ENCODE peak calls at places on chromosomes 2 and 18, in ten cellular contexts. J is aorta; X is WERI-Rb-1; L is pancreas; I is OCI-LY7; C is Caco-2; O is transverse colon; S is naive thymus-derived CD4-positive, alpha-beta T cell; Z is T-helper 17 cell; K is kidney. D is an unnamed sample. For H3K9me3, the result is how much of the 10 kb centered on the place peaks cover.

GRCh38 chr2:75035444-75036353 is 77.3 kb downstream of the POLE4 start:
- DNase-seq in L (no peak), O (no peak), I (no peak), K (no peak), S (no peak), Z (no peak), C (no peak), J (no peak), X (no peak), D (no peak)

GRCh38 chr2:237509151-237509550 is 22.1 kb downstream of the MLPH start:
- DNase-seq in O (no peak), S (no peak), Z (no peak), I (no peak), X (no peak), C (no peak), K (no peak), J (no peak), L (no peak), D (no peak)

GRCh38 chr2:38528008-38528442 is 74.7 kb downstream of the HNRNPLL start:
- DNase-seq in C (no peak), S (no peak), X (peak), J (peak), L (no peak), O (no peak), Z (no peak), K (no peak), I (peak), D (no peak)

GRCh38 chr18:41199212-41199611 is 755.8 kb upstream of the PIK3C3 start:
- DNase-seq in L (no peak), I (no peak), S (no peak), X (no peak), J (no peak), Z (no peak), K (no peak), C (no peak), O (no peak), D (no peak)

GRCh38 chr2:1020206-1020605 is 69.6 kb downstream of the SNTG2 start:
- DNase-seq in C (no peak), O (no peak), Z (no peak), X (no peak), S (no peak), I (no peak), L (no peak), K (no peak), J (no peak), D (no peak)

GRCh38 chr2:161570424-161571050 is 53.7 kb upstream of the SLC4A10 start:
- DNase-seq in C (no peak), X (no peak), S (no peak), I (no peak), O (no peak), Z (no peak), L (no peak), J (no peak), K (no peak), D (no peak)

GRCh38 chr18:75977069-75977468 is 518.0 kb downstream of the ZNF516 start:
- DNase-seq in J (no peak), X (no peak), Z (no peak), S (no peak), I (no peak), C (no peak), O (no peak), K (no peak), L (no peak), D (no peak)

GRCh38 chr2:56132138-56132537 is 51.7 kb upstream of the CCDC85A start:
- DNase-seq in C (no peak), I (peak), S (no peak), L (no peak), O (no peak), X (no peak), Z (no peak), K (no peak), J (no peak), D (no peak)

GRCh38 chr18:51138936-51139335 is 58.5 kb downstream of the MEX3C start:
- DNase-seq in C (no peak), I (no peak), L (no peak), S (no peak), O (no peak), J (no peak), Z (no peak), K (no peak), X (no peak), D (no peak)

GRCh38 chr2:137138263-137138662 is 372.9 kb downstream of the THSD7B start:
- DNase-seq in I (no peak), J (no peak), L (no peak), K (no peak), X (no peak), Z (no peak), S (no peak), C (no peak), O (no peak), D (no peak)

GRCh38 chr2:48161632-48162031 is 255.3 kb upstream of the FBXO11 start:
- DNase-seq in L (no peak), S (no peak), C (no peak), O (no peak), I (no peak), Z (no peak), J (no peak), X (no peak), K (no peak), D (no peak)

GRCh38 chr2:177289824-177290632 is 25.5 kb upstream of the NFE2L2 start:
- DNase-seq in X (no peak), S (peak), K (no peak), L (no peak), Z (no peak), J (no peak), O (no peak), I (peak), C (no peak), D (peak)

GRCh38 chr2:233413046-233413445 is 58.8 kb downstream of the DGKD start:
- DNase-seq in J (no peak), L (no peak), K (no peak), X (no peak), I (no peak), S (no peak), C (no peak), Z (no peak), O (no peak), D (no peak)

GRCh38 chr2:109623297-109623696 is 9.1 kb downstream of the SOWAHC start:
- DNase-seq in Z (no peak), C (no peak), O (no peak), S (no peak), J (no peak), K (no peak), X (no peak), I (no peak), L (no peak), D (no peak)

GRCh38 chr2:187774551-187775071 is 220.4 kb upstream of the TFPI start:
- DNase-seq in C (no peak), L (no peak), J (no peak), Z (no peak), I (no peak), S (no peak), X (no peak), O (no peak), K (no peak), D (no peak)

GRCh38 chr2:130332271-130333073 is 10.2 kb upstream of the IMP4 start:
- DNase-seq in Z (peak), K (peak), S (peak), I (peak), C (peak), X (peak), L (peak), O (peak), J (peak), D (peak)

GRCh38 chr2:37555457-37555856 is 116.0 kb downstream of the CDC42EP3 start:
- DNase-seq in L (no peak), Z (no peak), S (peak), K (no peak), I (peak), C (no peak), O (no peak), J (peak), X (no peak), D (peak)

GRCh38 chr2:55843096-55843991 is 80.2 kb downstream of the EFEMP1 start:
- DNase-seq in K (no peak), J (no peak), O (peak), L (peak), X (no peak), S (no peak), I (no peak), C (peak), Z (no peak), D (no peak)

GRCh38 chr2:45968946-45969584 is 317.6 kb downstream of the PRKCE start:
- DNase-seq in C (no peak), X (no peak), S (no peak), I (no peak), Z (no peak), J (no peak), O (no peak), K (peak), L (no peak), D (no peak)

GRCh38 chr18:28684746-28685145 is 507.8 kb upstream of the CDH2 start:
- DNase-seq in K (no peak), L (no peak), C (no peak), J (no peak), Z (no peak), O (no peak), S (no peak), X (no peak), I (no peak), D (no peak)

GRCh38 chr2:64325852-64326577 is 127.9 kb upstream of the LGALSL start:
- DNase-seq in I (peak), O (peak), X (peak), S (peak), Z (no peak), J (no peak), L (no peak), K (no peak), C (no peak), D (peak)

GRCh38 chr2:33018271-33018670 is 71.5 kb downstream of the LTBP1 start:
- DNase-seq in J (no peak), S (no peak), X (no peak), C (no peak), Z (no peak), O (no peak), K (no peak), I (peak), L (no peak), D (no peak)

DNA sequence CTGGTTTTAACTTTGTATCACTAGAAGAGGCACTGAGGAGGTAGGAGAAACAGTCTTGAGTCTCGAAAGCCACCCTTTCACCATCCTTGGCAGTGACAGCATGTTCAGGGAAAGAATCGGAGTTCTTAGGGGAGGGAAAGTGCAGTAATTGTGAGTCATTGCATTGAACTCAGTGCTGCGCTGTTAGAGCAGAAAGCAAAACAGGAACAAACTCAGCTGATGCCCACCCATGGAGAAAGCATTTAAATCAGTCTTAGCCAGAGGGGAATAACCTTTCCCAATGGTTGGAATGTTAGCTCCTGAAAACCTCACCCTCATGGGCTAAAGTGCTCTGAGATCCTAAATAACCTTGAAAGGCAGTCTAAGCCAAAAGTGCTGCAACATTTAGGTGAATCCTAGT is 845.6 kb upstream of the CNTNAP5 start:
- DNase-seq in L (no peak), K (no peak), O (no peak), C (no peak), S (no peak), Z (no peak), J (no peak), X (no peak), I (no peak), D (no peak)
- H3K9me3 ChIP-seq in L (under half), K (under half), O (under half), C (under half), S (under half), Z (under half), J (under half), X (under half), I (under half), D (under half)

DNA sequence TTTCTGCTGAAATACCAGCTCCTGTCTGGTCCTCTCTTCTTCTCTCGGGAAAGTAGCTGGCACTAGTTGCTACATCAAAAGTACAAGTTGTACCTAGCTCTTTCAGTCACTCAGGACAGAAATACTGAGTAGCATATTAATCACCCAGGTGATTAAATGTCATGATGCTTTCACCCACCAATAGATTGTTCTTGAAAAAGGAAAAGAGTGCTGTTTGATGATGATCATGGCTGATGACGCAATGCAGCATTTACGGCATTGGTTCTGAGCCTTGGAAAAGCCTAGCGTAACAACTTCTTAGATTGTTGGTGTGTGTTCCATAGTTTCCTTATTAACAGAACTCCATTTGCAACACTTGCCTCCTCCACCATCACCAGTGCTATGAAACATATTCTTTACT is 190.7 kb downstream of the CDH7 start:
- DNase-seq in S (no peak), K (no peak), Z (no peak), O (no peak), I (no peak), L (no peak), J (no peak), X (no peak), C (no peak), D (no peak)
- H3K9me3 ChIP-seq in S (under half), K (under half), Z (under half), O (under half), I (under half), L (under half), J (under half), X (under half), C (under half), D (under half)

GRCh38 chr2:81835318-81836000 is 1530.9 kb upstream of the LRRTM1 start:
- DNase-seq in I (no peak), L (no peak), K (no peak), O (no peak), X (no peak), Z (no peak), S (no peak), C (no peak), J (no peak), D (no peak)
- H3K9me3 ChIP-seq in I (under half), L (under half), K (under half), O (under half), X (under half), Z (under half), S (under half), C (under half), J (under half), D (under half)

GRCh38 chr2:169849710-169850109 is 22.5 kb downstream of the UBR3 start:
- DNase-seq in K (no peak), C (no peak), L (no peak), I (no peak), O (no peak), S (no peak), J (no peak), X (no peak), Z (no peak), D (no peak)

DNA sequence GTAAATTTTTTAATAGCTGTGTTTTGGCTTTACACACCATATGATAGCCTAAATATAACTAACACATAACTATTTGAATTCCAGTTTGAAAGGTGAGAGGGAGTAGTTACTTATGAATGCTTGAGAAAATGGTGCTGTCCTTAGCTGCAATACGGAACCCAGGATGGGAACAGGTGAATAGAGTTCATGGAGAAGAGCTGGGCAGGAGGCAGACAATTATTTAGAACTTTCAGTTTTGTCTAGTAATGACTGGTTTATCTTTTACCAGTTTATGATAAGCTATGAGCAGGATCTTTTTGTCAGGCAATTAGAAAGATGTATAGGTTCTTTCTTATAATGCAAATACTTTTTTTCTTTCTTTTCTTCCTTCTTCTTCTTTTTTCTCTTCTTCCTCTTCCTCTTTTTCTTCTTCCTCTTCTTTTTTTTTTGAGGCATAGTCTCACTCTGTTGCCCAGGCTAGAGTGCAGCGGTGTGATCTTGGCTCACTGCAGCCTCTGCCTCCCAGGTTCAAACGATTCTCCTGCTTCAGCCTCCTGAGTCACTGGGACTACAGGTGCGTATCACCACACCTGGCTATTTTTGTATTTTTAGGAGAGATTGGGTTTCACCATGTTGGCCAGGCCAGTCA is 25.9 kb downstream of the UBR3 start:
- DNase-seq in C (no peak), X (no peak), L (no peak), K (no peak), O (no peak), Z (no peak), S (no peak), I (no peak), J (no peak), D (no peak)
- H3K9me3 ChIP-seq in C (under half), X (under half), L (under half), K (under half), O (under half), Z (under half), S (under half), I (under half), J (under half), D (under half)

DNA sequence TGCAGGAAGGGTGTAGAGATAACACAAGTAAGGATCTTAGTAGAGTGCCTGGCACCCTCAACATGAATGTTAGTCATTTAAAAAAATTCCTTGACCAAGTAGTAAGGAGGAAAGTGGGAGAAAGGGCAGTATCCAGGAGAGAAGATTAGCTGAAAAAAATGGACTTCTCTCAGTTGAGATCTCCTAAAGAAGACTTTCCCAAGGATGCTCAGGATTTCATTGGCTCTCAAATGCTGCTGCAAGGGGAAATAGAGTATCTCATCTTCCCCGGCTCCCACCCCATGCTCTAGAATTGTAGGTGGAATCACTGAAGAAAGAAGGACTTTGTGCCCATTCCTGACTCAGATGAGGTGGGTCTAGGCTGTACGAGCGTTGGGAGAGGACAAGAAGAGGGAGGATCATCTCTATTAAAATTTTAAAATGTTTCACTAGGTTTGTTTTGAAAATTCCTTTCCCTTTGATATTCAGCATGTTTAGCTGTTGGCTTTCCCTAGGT is 231.1 kb downstream of the MYCN start:
- DNase-seq in J (no peak), C (no peak), X (no peak), I (no peak), L (no peak), Z (no peak), K (no peak), O (no peak), S (no peak), D (no peak)
- H3K9me3 ChIP-seq in J (under half), C (under half), X (under half), I (under half), L (under half), Z (under half), K (under half), O (under half), S (under half), D (under half)